ENCODE peak calls at places on chromosome 10, in six cellular contexts. T, O, H, Y, L and X are unnamed samples.

GRCh38 chr10:43962346-43963191 is 313.9 kb upstream of the ZNF32 start:
- DNase-seq in T (no peak), O (peak), H (no peak), Y (peak), L (no peak), X (peak)

GRCh38 chr10:22333167-22333566 is 12.1 kb upstream of the SPAG6 start:
- DNase-seq in T (no peak), O (no peak), H (no peak), Y (no peak), L (no peak), X (no peak)

GRCh38 chr10:35722636-35723420 is 80.7 kb upstream of the FZD8 start:
- DNase-seq in T (no peak), O (no peak), H (no peak), Y (no peak), L (no peak), X (no peak)

GRCh38 chr10:132325969-132326889 is 5.8 kb upstream of the LRRC27 start:
- DNase-seq in T (no peak), O (no peak), H (no peak), Y (no peak), L (no peak), X (no peak)

GRCh38 chr10:103295391-103296044 is 18.6 kb downstream of the INA start:
- DNase-seq in T (no peak), O (no peak), H (no peak), Y (no peak), L (no peak), X (no peak)

GRCh38 chr10:35184527-35185171 is 58.0 kb downstream of the CREM start:
- DNase-seq in T (no peak), O (no peak), H (no peak), Y (no peak), L (no peak), X (no peak)

GRCh38 chr10:15898046-15898445 is 37.7 kb upstream of the MINDY3 start:
- DNase-seq in T (no peak), O (no peak), H (no peak), Y (no peak), L (no peak), X (no peak)

GRCh38 chr10:12849351-12850181 is 151.9 kb downstream of the CCDC3 start:
- DNase-seq in T (no peak), O (no peak), H (peak), Y (no peak), L (no peak), X (no peak)

GRCh38 chr10:34854147-34854601 is 39.1 kb upstream of the PARD3 start:
- DNase-seq in T (no peak), O (no peak), H (no peak), Y (no peak), L (no peak), X (no peak)